ENCODE peak calls at places on chromosomes 1 and 21, in nine cellular contexts. G, K, V, P, J, M, R, D and T are unnamed samples.

GRCh38 chr1:226983998-226984364 is 43.9 kb downstream of the COQ8A start:
- DNase-seq in M (no peak), V (no peak), K (no peak), G (no peak), D (no peak), R (no peak), P (no peak), J (no peak), T (no peak)

GRCh38 chr1:38003261-38004250 is 1.8 kb downstream of the FHL3 start:
- DNase-seq in K (no peak), R (no peak), J (no peak), P (peak), G (no peak), M (no peak), D (no peak), V (no peak), T (peak)

GRCh38 chr1:96521994-96522760 is 199.4 kb upstream of the PTBP2 start:
- DNase-seq in M (no peak), R (no peak), G (no peak), V (no peak), J (no peak), P (no peak), K (peak), D (no peak), T (no peak)

GRCh38 chr1:3419415-3420204 is 34.9 kb upstream of the ARHGEF16 start:
- DNase-seq in R (no peak), K (no peak), G (no peak), D (no peak), P (no peak), V (no peak), J (no peak), M (no peak), T (no peak)

GRCh38 chr21:34986561-34987533 is 62.3 kb downstream of the RUNX1 start:
- DNase-seq in M (peak), D (no peak), G (no peak), V (no peak), R (peak), K (no peak), P (no peak), J (peak), T (peak)

GRCh38 chr1:118627435-118627834 is 360.7 kb downstream of the TBX15 start:
- DNase-seq in K (no peak), R (no peak), P (no peak), D (no peak), J (no peak), G (no peak), M (no peak), V (no peak), T (no peak)

GRCh38 chr1:177558372-177558771 is 387.6 kb downstream of the BRINP2 start:
- DNase-seq in D (no peak), J (no peak), V (no peak), G (no peak), M (no peak), P (no peak), K (no peak), R (no peak), T (no peak)

GRCh38 chr1:237115035-237115434 is 73.1 kb downstream of the RYR2 start:
- DNase-seq in J (no peak), P (peak), K (no peak), M (no peak), R (no peak), D (no peak), G (peak), V (peak), T (no peak)

GRCh38 chr1:168135982-168136708 is 585 bp downstream of the GPR161 start:
- DNase-seq in P (peak), D (peak), G (peak), M (no peak), V (peak), R (no peak), K (no peak), J (no peak), T (no peak)

GRCh38 chr1:181918893-181919728 is 142.4 kb downstream of the ZNF648 start:
- DNase-seq in D (no peak), M (no peak), J (no peak), G (peak), P (peak), R (no peak), V (peak), K (no peak), T (no peak)

GRCh38 chr1:246139745-246140182 is 367.3 kb downstream of the SMYD3 start:
- DNase-seq in P (peak), R (no peak), J (peak), K (peak), V (no peak), G (no peak), D (no peak), M (peak), T (no peak)

GRCh38 chr21:42525228-42525604 is 11.6 kb downstream of the SLC37A1 start:
- DNase-seq in G (no peak), D (no peak), K (no peak), P (no peak), M (no peak), J (no peak), R (no peak), V (peak), T (no peak)

GRCh38 chr1:11539850-11540772 is 61.2 kb downstream of the DISP3 start:
- DNase-seq in V (no peak), M (no peak), D (no peak), P (no peak), K (no peak), R (no peak), J (no peak), G (no peak), T (no peak)

GRCh38 chr1:41664861-41665640 is 180.6 kb upstream of the EDN2 start:
- DNase-seq in D (no peak), G (no peak), R (no peak), M (peak), J (no peak), V (no peak), P (no peak), K (peak), T (no peak)

GRCh38 chr1:178961331-178961730 is 64.4 kb upstream of the FAM20B start:
- DNase-seq in J (no peak), D (no peak), G (no peak), P (no peak), R (no peak), V (no peak), K (no peak), M (no peak), T (no peak)

GRCh38 chr1:207284209-207284892 is 37.1 kb upstream of the CD55 start:
- DNase-seq in J (no peak), G (no peak), R (no peak), P (no peak), V (no peak), D (no peak), M (no peak), K (no peak), T (no peak)

GRCh38 chr1:222730866-222731265 is 6.1 kb upstream of the FAM177B start:
- DNase-seq in K (no peak), M (no peak), G (no peak), P (no peak), V (no peak), D (no peak), R (no peak), J (no peak), T (no peak)

GRCh38 chr1:24266398-24266941 is 52.7 kb upstream of the GRHL3 start:
- DNase-seq in G (no peak), P (peak), R (no peak), M (peak), K (peak), V (no peak), D (no peak), J (peak), T (peak)

GRCh38 chr1:58768971-58769808 is 14.7 kb downstream of the JUN start:
- DNase-seq in M (no peak), V (peak), D (peak), P (peak), R (no peak), G (peak), J (peak), K (peak), T (peak)

GRCh38 chr1:169371400-169371799 is 3.4 kb downstream of the BLZF1 start:
- DNase-seq in J (no peak), G (no peak), M (no peak), K (no peak), R (no peak), P (peak), D (no peak), V (no peak), T (peak)

GRCh38 chr1:96414598-96414997 is 307.0 kb upstream of the PTBP2 start:
- DNase-seq in J (no peak), K (no peak), R (no peak), D (no peak), P (no peak), M (no peak), G (no peak), V (no peak), T (no peak)

GRCh38 chr1:192225713-192226112 is 67.5 kb downstream of the RGS18 start:
- DNase-seq in K (no peak), V (no peak), R (no peak), D (no peak), M (no peak), J (no peak), G (no peak), P (no peak), T (peak)

GRCh38 chr1:147853391-147853790 is 49.2 kb upstream of the GJA8 start:
- DNase-seq in K (no peak), V (no peak), D (no peak), J (no peak), R (no peak), M (no peak), G (no peak), P (no peak), T (no peak)

GRCh38 chr1:244349103-244349531 is 102.6 kb downstream of the ADSS2 start:
- DNase-seq in J (no peak), G (no peak), P (no peak), D (no peak), R (no peak), M (no peak), V (no peak), K (peak), T (no peak)

GRCh38 chr1:16218014-16218673 is 5.7 kb upstream of the ARHGEF19 start:
- DNase-seq in M (no peak), G (no peak), D (no peak), R (no peak), J (no peak), V (no peak), K (no peak), P (no peak), T (no peak)

GRCh38 chr1:200866521-200866920 is 6.3 kb upstream of the GPR25 start:
- DNase-seq in K (no peak), V (peak), P (no peak), G (no peak), J (no peak), M (no peak), R (peak), D (no peak), T (no peak)

GRCh38 chr1:57874426-57874825 is 450.6 kb upstream of the DAB1 start:
- DNase-seq in M (no peak), D (no peak), K (no peak), P (no peak), G (no peak), V (no peak), J (no peak), R (no peak), T (no peak)

GRCh38 chr1:15952317-15953258 is 23.3 kb downstream of the ZBTB17 start:
- DNase-seq in D (no peak), V (no peak), K (peak), J (no peak), R (no peak), M (peak), P (peak), G (no peak), T (peak)

GRCh38 chr1:58720680-58721079 is 20.8 kb upstream of the MYSM1 start:
- DNase-seq in D (no peak), R (no peak), P (no peak), J (no peak), M (no peak), K (no peak), G (no peak), V (no peak), T (no peak)

GRCh38 chr1:177969109-177969508 is 749 bp downstream of the SEC16B start:
- DNase-seq in P (no peak), V (no peak), K (no peak), D (no peak), G (no peak), R (no peak), J (peak), M (no peak), T (no peak)

GRCh38 chr1:160544647-160545046 is 21.6 kb upstream of the SLAMF6 start:
- DNase-seq in V (no peak), P (peak), G (no peak), R (no peak), K (no peak), D (peak), J (no peak), M (no peak), T (peak)

GRCh38 chr1:112515311-112516009 is 6.7 kb downstream of the WNT2B start:
- DNase-seq in M (no peak), V (no peak), R (no peak), D (no peak), G (peak), K (no peak), J (peak), P (peak), T (no peak)

GRCh38 chr1:218079379-218079778 is 205.7 kb upstream of the RRP15 start:
- DNase-seq in M (no peak), G (no peak), V (no peak), K (no peak), J (no peak), P (no peak), R (no peak), D (no peak), T (no peak)

GRCh38 chr21:21200103-21200938 is 202.1 kb downstream of the NCAM2 start:
- DNase-seq in P (peak), M (no peak), V (no peak), J (no peak), R (no peak), K (no peak), D (no peak), G (no peak), T (no peak)

GRCh38 chr1:6041432-6042062 is 4.1 kb upstream of the KCNAB2 start:
- DNase-seq in V (peak), P (peak), R (no peak), M (no peak), D (peak), G (peak), K (peak), J (no peak), T (peak)
- TF ChIP-seq MAX in V (no peak), P (no peak), R (no peak), M (no peak), D (no peak), G (no peak), K (no peak), J (no peak), T (no peak)

GRCh38 chr1:44433209-44433608 is 28.2 kb downstream of the RNF220 start:
- DNase-seq in M (no peak), J (no peak), D (no peak), V (no peak), R (no peak), K (no peak), G (no peak), P (peak), T (no peak)

GRCh38 chr1:44436401-44437394 is 31.6 kb downstream of the RNF220 start:
- DNase-seq in G (no peak), D (no peak), J (no peak), K (no peak), R (no peak), P (no peak), V (no peak), M (no peak), T (no peak)
- TF ChIP-seq MAX in G (no peak), D (no peak), J (no peak), K (no peak), R (no peak), P (no peak), V (no peak), M (no peak), T (no peak)

GRCh38 chr1:85467036-85467435 is 2.1 kb upstream of the DDAH1 start:
- DNase-seq in V (no peak), K (no peak), P (no peak), M (no peak), J (no peak), G (no peak), R (no peak), D (peak), T (no peak)

GRCh38 chr1:85465099-85465790 is at the start of gene DDAH1:
- DNase-seq in M (peak), V (peak), J (peak), D (peak), G (peak), R (no peak), P (no peak), K (peak), T (no peak)

GRCh38 chr1:85465791-85466134 is 804 bp upstream of the DDAH1 start:
- DNase-seq in K (no peak), D (no peak), G (no peak), R (no peak), V (no peak), J (no peak), P (no peak), M (no peak), T (no peak)

GRCh38 chr1:85464497-85465098 is 361 bp downstream of the DDAH1 start:
- DNase-seq in V (peak), J (peak), P (no peak), M (peak), R (no peak), D (peak), K (peak), G (peak), T (no peak)

DNA sequence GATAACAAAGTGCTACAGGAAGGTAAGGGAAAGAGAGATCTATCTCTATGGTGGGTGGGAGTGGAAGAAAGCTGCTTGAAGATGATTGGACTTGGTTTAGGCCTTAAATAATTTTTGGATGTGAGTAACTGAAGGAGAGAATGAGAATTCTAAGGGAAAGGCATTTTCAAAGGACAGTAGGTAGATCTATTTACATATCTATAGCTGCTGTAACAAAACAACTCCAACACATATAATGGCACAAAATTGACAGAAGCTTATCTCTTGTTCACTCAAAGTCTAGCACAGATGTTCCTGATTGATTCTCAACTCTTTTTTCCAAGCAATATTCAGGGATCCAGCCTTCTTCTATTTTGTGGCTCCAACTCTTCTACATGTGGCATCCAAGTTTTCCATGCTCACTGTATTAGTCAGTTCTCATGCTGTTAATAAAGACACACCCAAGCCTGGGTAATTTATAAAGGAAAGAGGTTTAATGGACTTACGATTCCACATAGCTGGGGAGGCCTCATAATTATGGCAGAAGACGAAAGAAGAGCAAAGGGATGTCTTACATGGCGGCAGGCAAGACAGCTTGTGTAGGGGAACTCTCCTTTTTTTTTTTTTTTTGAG is 3.1 kb upstream of the DDAH1 start:
- DNase-seq in R (no peak), P (no peak), V (no peak), M (no peak), G (no peak), D (no peak), K (no peak), J (no peak), T (no peak)
- TF ChIP-seq MAX in R (no peak), P (no peak), V (no peak), M (no peak), G (no peak), D (no peak), K (no peak), J (no peak), T (no peak)

GRCh38 chr1:117093870-117094621 is 27.5 kb downstream of the TRIM45 start:
- DNase-seq in V (no peak), R (no peak), M (peak), G (peak), J (no peak), P (peak), D (peak), K (peak), T (peak)
- TF ChIP-seq MAX in V (no peak), R (no peak), M (no peak), G (no peak), J (no peak), P (no peak), D (no peak), K (no peak), T (no peak)

GRCh38 chr1:54289939-54290233 is 89.9 kb downstream of the MRPL37 start:
- DNase-seq in J (no peak), K (no peak), P (no peak), G (no peak), R (no peak), V (no peak), M (no peak), D (no peak), T (no peak)
- TF ChIP-seq MAX in J (no peak), K (no peak), P (no peak), G (no peak), R (no peak), V (no peak), M (no peak), D (no peak), T (no peak)

DNA sequence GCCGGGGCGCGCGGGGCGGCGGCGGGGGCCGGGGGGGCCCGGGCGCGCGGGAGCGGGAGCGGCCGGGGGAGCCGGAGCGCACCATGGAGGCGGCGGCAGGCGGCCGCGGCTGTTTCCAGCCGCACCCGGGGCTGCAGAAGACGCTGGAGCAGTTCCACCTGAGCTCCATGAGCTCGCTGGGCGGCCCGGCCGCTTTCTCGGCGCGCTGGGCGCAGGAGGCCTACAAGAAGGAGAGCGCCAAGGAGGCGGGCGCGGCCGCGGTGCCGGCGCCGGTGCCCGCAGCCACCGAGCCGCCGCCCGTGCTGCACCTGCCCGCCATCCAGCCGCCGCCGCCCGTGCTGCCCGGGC is 539 bp downstream of the SKI start:
- DNase-seq in P (peak), G (no peak), J (no peak), M (no peak), V (no peak), K (no peak), D (no peak), R (no peak), T (peak)
- TF ChIP-seq MAX in P (no peak), G (no peak), J (no peak), M (no peak), V (no peak), K (no peak), D (no peak), R (no peak), T (no peak)

GRCh38 chr1:220370041-220370700 is 97.9 kb upstream of the RAB3GAP2 start:
- DNase-seq in R (no peak), K (no peak), G (no peak), V (no peak), D (peak), M (peak), J (no peak), P (no peak), T (no peak)
- TF ChIP-seq MAX in R (no peak), K (no peak), G (no peak), V (no peak), D (no peak), M (peak), J (no peak), P (no peak), T (no peak)

DNA sequence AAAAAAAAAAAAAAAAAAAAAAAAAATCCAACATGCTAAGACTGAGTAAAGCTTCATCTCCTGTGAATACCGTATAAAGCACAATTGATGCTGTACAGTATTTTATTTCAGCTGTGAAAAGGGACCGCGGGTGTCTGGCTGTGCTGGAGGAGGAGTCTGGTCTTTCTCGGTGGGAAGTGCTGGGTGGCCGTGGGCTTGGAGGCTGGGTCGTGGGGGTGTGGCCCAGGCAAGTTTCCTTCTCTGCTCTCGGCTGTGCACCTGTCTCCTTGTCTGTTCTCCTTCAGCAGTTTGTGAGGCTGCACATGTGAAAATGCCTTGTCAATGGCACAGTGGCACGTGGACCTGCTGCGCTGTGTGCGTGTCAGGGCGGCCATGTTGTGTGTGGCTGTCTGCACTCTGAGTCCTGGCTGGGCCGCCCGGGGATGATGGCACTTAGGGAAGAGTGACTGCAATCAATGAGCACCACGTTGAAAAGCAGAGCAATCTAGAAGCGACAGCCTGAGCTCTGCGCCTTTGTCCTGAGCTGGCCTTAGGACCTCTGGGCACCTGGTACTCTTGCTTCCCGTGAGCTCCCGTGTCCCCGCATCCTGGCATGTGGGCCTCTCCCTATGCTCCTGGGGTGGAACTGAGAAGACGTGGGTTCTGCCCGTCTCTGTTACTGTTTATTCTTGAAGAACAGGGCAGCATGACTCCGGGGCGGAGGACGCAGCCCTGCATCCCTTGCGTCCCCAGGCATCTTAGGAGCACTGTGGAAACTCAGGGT is 14.5 kb downstream of the AGPAT3 start:
- DNase-seq in P (no peak), R (no peak), M (no peak), G (no peak), J (no peak), V (no peak), D (no peak), K (no peak), T (no peak)
- TF ChIP-seq MAX in P (no peak), R (no peak), M (no peak), G (no peak), J (no peak), V (no peak), D (no peak), K (no peak), T (no peak)